ENCODE peak calls at places on chromosomes 6 and 20, in nine cellular contexts. E is mucosa of descending colon, M is GM18507, J is sciatic nerve, K is ureter, R is HTR-8/SVneo, X is GM10248, A is A549, D is HCEC 1CT. Q is an unnamed sample.

GRCh38 chr20:46324379-46324778 is 16.1 kb upstream of the CDH22 start:
- DNase-seq in E (no peak), M (no peak), J (no peak), K (no peak), R (no peak), X (no peak), A (no peak), D (no peak), Q (no peak)

GRCh38 chr20:58312836-58313235 is 3.3 kb downstream of the RAB22A start:
- DNase-seq in E (no peak), M (no peak), J (no peak), K (no peak), R (no peak), X (no peak), A (no peak), D (no peak), Q (no peak)

GRCh38 chr6:71476371-71476770 is 187.8 kb downstream of the OGFRL1 start:
- DNase-seq in E (no peak), M (no peak), J (no peak), K (no peak), R (no peak), X (no peak), A (no peak), D (no peak), Q (no peak)

GRCh38 chr6:36780517-36781210 is 58.6 kb downstream of the CPNE5 start:
- DNase-seq in E (no peak), M (no peak), J (no peak), K (no peak), R (no peak), X (no peak), A (no peak), D (no peak), Q (no peak)

GRCh38 chr6:169985121-169986015 is 233.9 kb downstream of the ERMARD start:
- DNase-seq in E (no peak), M (no peak), J (peak), K (no peak), R (no peak), X (no peak), A (no peak), D (no peak), Q (no peak)

GRCh38 chr6:137927777-137928218 is 60.7 kb downstream of the TNFAIP3 start:
- DNase-seq in E (no peak), M (peak), J (no peak), K (no peak), R (no peak), X (peak), A (no peak), D (no peak), Q (peak)

GRCh38 chr6:101393291-101394251 is at the start of gene GRIK2:
- DNase-seq in E (no peak), M (peak), J (peak), K (no peak), R (peak), X (peak), A (no peak), D (peak), Q (no peak)

GRCh38 chr6:148596886-148597455 is 149.9 kb upstream of the UST start:
- DNase-seq in E (no peak), M (no peak), J (no peak), K (no peak), R (no peak), X (no peak), A (no peak), D (no peak), Q (no peak)

GRCh38 chr6:7615611-7616383 is 25.8 kb downstream of the SNRNP48 start:
- DNase-seq in E (no peak), M (peak), J (no peak), K (no peak), R (peak), X (peak), A (peak), D (peak), Q (no peak)

GRCh38 chr6:79135973-79136470 is 58.0 kb upstream of the PHIP start:
- DNase-seq in E (no peak), M (no peak), J (no peak), K (no peak), R (no peak), X (no peak), A (no peak), D (no peak), Q (no peak)

GRCh38 chr20:49675368-49676151 is 38.1 kb downstream of the B4GALT5 start:
- DNase-seq in E (no peak), M (no peak), J (no peak), K (no peak), R (peak), X (peak), A (peak), D (peak), Q (peak)

GRCh38 chr6:12304487-12304886 is 14.3 kb downstream of the EDN1 start:
- DNase-seq in E (no peak), M (no peak), J (no peak), K (no peak), R (no peak), X (no peak), A (no peak), D (no peak), Q (no peak)

GRCh38 chr6:163460307-163460782 is 45.8 kb downstream of the QKI start:
- DNase-seq in E (no peak), M (peak), J (no peak), K (no peak), R (no peak), X (peak), A (no peak), D (peak), Q (peak)

GRCh38 chr6:158684311-158684710 is 34.5 kb downstream of the SYTL3 start:
- DNase-seq in E (no peak), M (no peak), J (no peak), K (peak), R (no peak), X (no peak), A (no peak), D (no peak), Q (no peak)

GRCh38 chr6:168841609-168842278 is 400.8 kb downstream of the SMOC2 start:
- DNase-seq in E (no peak), M (no peak), J (no peak), K (no peak), R (no peak), X (no peak), A (no peak), D (no peak), Q (no peak)

GRCh38 chr6:13216236-13216933 is 112.0 kb downstream of the TBC1D7 start:
- DNase-seq in E (no peak), M (no peak), J (no peak), K (no peak), R (no peak), X (no peak), A (no peak), D (no peak), Q (no peak)

GRCh38 chr6:167648506-167649278 is 178.0 kb upstream of the AFDN start:
- DNase-seq in E (no peak), M (no peak), J (no peak), K (no peak), R (no peak), X (no peak), A (no peak), D (no peak), Q (no peak)

GRCh38 chr6:90285611-90286381 is 10.8 kb downstream of the BACH2 start:
- DNase-seq in E (peak), M (no peak), J (peak), K (peak), R (peak), X (peak), A (peak), D (peak), Q (peak)

GRCh38 chr6:113719056-113719455 is 138.1 kb upstream of the MARCKS start:
- DNase-seq in E (no peak), M (no peak), J (no peak), K (no peak), R (no peak), X (no peak), A (peak), D (peak), Q (no peak)

GRCh38 chr6:7761047-7761446 is 35.1 kb downstream of the BMP6 start:
- DNase-seq in E (no peak), M (no peak), J (no peak), K (no peak), R (no peak), X (no peak), A (no peak), D (peak), Q (no peak)

GRCh38 chr6:40315055-40315454 is 272.1 kb downstream of the LRFN2 start:
- DNase-seq in E (no peak), M (no peak), J (no peak), K (no peak), R (no peak), X (no peak), A (no peak), D (no peak), Q (no peak)

GRCh38 chr6:27281569-27281968 is 30.5 kb downstream of the POM121L2 start:
- DNase-seq in E (no peak), M (no peak), J (no peak), K (no peak), R (no peak), X (no peak), A (no peak), D (no peak), Q (no peak)

GRCh38 chr20:49853640-49854039 is 41.0 kb downstream of the SLC9A8 start:
- DNase-seq in E (no peak), M (no peak), J (no peak), K (no peak), R (peak), X (no peak), A (peak), D (peak), Q (no peak)

GRCh38 chr6:81668615-81669047 is 83.8 kb downstream of the TENT5A start:
- DNase-seq in E (no peak), M (no peak), J (no peak), K (no peak), R (no peak), X (no peak), A (no peak), D (no peak), Q (no peak)

GRCh38 chr6:125748534-125749111 is 809 bp upstream of the HEY2 start:
- DNase-seq in E (no peak), M (no peak), J (no peak), K (no peak), R (peak), X (no peak), A (no peak), D (no peak), Q (no peak)

GRCh38 chr6:152769993-152770392 is 19.4 kb downstream of the VIP start:
- DNase-seq in E (no peak), M (no peak), J (no peak), K (no peak), R (no peak), X (no peak), A (no peak), D (no peak), Q (no peak)

GRCh38 chr6:71299541-71300470 is 11.2 kb downstream of the OGFRL1 start:
- DNase-seq in E (no peak), M (no peak), J (no peak), K (no peak), R (no peak), X (no peak), A (no peak), D (peak), Q (no peak)

GRCh38 chr20:41480054-41480770 is 113.6 kb upstream of the EMILIN3 start:
- DNase-seq in E (no peak), M (no peak), J (no peak), K (no peak), R (no peak), X (no peak), A (no peak), D (peak), Q (no peak)

GRCh38 chr6:29861521-29862255 is 34.1 kb downstream of the HLA-G start:
- DNase-seq in E (no peak), M (no peak), J (no peak), K (no peak), R (no peak), X (no peak), A (no peak), D (no peak), Q (no peak)

GRCh38 chr6:150025201-150025917 is at the start of gene RAET1L:
- DNase-seq in E (no peak), M (no peak), J (no peak), K (peak), R (peak), X (no peak), A (peak), D (peak), Q (no peak)

GRCh38 chr6:26336355-26337198 is 28.4 kb upstream of the BTN3A2 start:
- DNase-seq in E (no peak), M (no peak), J (no peak), K (no peak), R (peak), X (no peak), A (no peak), D (peak), Q (no peak)

GRCh38 chr6:151445482-151445881 is 6.4 kb downstream of the RMND1 start:
- DNase-seq in E (no peak), M (no peak), J (no peak), K (no peak), R (no peak), X (no peak), A (no peak), D (peak), Q (no peak)

GRCh38 chr6:138085839-138086222 is 21.4 kb downstream of the PERP start:
- DNase-seq in E (no peak), M (no peak), J (no peak), K (no peak), R (no peak), X (no peak), A (no peak), D (no peak), Q (no peak)

GRCh38 chr6:159169557-159170332 is 545 bp downstream of the FNDC1 start:
- DNase-seq in E (no peak), M (no peak), J (peak), K (peak), R (peak), X (peak), A (peak), D (no peak), Q (no peak)

GRCh38 chr20:36932476-36933426 is 18.8 kb downstream of the SAMHD1 start:
- DNase-seq in E (no peak), M (no peak), J (peak), K (no peak), R (no peak), X (no peak), A (no peak), D (peak), Q (no peak)

GRCh38 chr20:45117581-45117980 is 2.6 kb upstream of the WFDC5 start:
- DNase-seq in E (no peak), M (no peak), J (no peak), K (no peak), R (no peak), X (no peak), A (no peak), D (no peak), Q (no peak)

GRCh38 chr6:108119212-108120141 is 44.9 kb upstream of the OSTM1 start:
- DNase-seq in E (no peak), M (no peak), J (no peak), K (no peak), R (no peak), X (no peak), A (no peak), D (no peak), Q (no peak)

GRCh38 chr6:31657406-31658157 is 1.9 kb downstream of the APOM start:
- DNase-seq in E (no peak), M (no peak), J (no peak), K (no peak), R (no peak), X (no peak), A (no peak), D (no peak), Q (no peak)